ENCODE peak calls at places on chromosomes 1 and 21, in five cellular contexts. P, U, X, Y and A are unnamed samples.

GRCh38 chr1:11719313-11720032 is 16.5 kb upstream of the AGTRAP start:
- DNase-seq in P (peak), U (peak), X (peak), Y (peak), A (peak)

GRCh38 chr1:200925821-200926220 is 31.1 kb downstream of the INAVA start:
- DNase-seq in P (no peak), U (no peak), X (no peak), Y (peak), A (peak)

GRCh38 chr1:171188388-171189266 is 3.5 kb downstream of the FMO2 start:
- DNase-seq in P (peak), U (no peak), X (peak), Y (peak), A (peak)

GRCh38 chr1:63946866-63947491 is 173.2 kb downstream of the ROR1 start:
- DNase-seq in P (no peak), U (no peak), X (no peak), Y (no peak), A (peak)

GRCh38 chr1:81666586-81666985 is 134.1 kb upstream of the ADGRL2 start:
- DNase-seq in P (no peak), U (no peak), X (no peak), Y (no peak), A (peak)

GRCh38 chr1:157390646-157391045 is 161.7 kb downstream of the FCRL5 start:
- DNase-seq in P (peak), U (no peak), X (no peak), Y (peak), A (peak)

GRCh38 chr1:119971710-119972570 is 75.6 kb upstream of the ADAM30 start:
- DNase-seq in P (no peak), U (no peak), X (no peak), Y (no peak), A (no peak)

GRCh38 chr1:108862017-108862610 is 5.2 kb upstream of the AKNAD1 start:
- DNase-seq in P (no peak), U (no peak), X (peak), Y (no peak), A (no peak)

GRCh38 chr1:237181731-237182317 is 139.8 kb downstream of the RYR2 start:
- DNase-seq in P (no peak), U (no peak), X (no peak), Y (peak), A (no peak)

GRCh38 chr1:53368314-53369033 is 40.6 kb upstream of the LRP8 start:
- DNase-seq in P (no peak), U (peak), X (no peak), Y (no peak), A (no peak)

GRCh38 chr1:156122519-156123355 is 8.2 kb downstream of the LMNA start:
- DNase-seq in P (peak), U (peak), X (peak), Y (peak), A (peak)

GRCh38 chr1:36166938-36167910 is 11.3 kb downstream of the MAP7D1 start:
- DNase-seq in P (peak), U (no peak), X (no peak), Y (peak), A (no peak)

GRCh38 chr21:31268090-31268489 is 76.0 kb downstream of the TIAM1 start:
- DNase-seq in P (no peak), U (no peak), X (no peak), Y (no peak), A (no peak)

GRCh38 chr21:31606081-31606874 is 53.2 kb upstream of the SOD1 start:
- DNase-seq in P (no peak), U (no peak), X (no peak), Y (no peak), A (no peak)

GRCh38 chr1:18526436-18527275 is 45.9 kb downstream of the KLHDC7A start:
- DNase-seq in P (no peak), U (no peak), X (no peak), Y (no peak), A (no peak)

GRCh38 chr21:31650930-31651329 is 8.6 kb upstream of the SOD1 start:
- DNase-seq in P (no peak), U (no peak), X (no peak), Y (no peak), A (no peak)

GRCh38 chr1:244968431-244968830 is 104.1 kb upstream of the HNRNPU start:
- DNase-seq in P (no peak), U (peak), X (peak), Y (peak), A (no peak)

GRCh38 chr1:6180578-6181311 is 624 bp upstream of the CHD5 start:
- DNase-seq in P (no peak), U (peak), X (peak), Y (no peak), A (no peak)
- H3K4me3 ChIP-seq in P (no peak), U (no peak), X (peak), Y (no peak), A (no peak)

DNA sequence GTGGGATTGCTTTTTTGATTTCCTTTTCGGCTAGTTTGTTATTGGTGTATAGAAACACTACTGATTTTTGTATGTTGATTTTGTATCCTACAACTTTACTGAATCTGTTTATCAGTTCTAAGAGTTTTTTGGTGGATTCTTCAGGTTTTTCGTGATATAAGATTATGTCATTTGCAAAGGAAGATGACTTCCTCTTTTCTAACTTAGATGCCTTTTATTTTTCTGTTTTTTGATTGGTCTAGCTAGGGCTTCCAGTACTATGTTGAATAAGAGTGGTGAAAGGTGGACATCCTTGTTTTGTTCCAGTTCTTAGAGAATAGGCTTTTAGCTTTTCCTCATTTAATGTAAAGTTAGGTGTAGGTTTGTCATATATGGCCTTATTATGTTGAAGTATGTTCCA is 13.1 kb upstream of the NHLH2 start:
- DNase-seq in P (no peak), U (no peak), X (no peak), Y (no peak), A (no peak)
- H3K4me3 ChIP-seq in P (no peak), U (no peak), X (no peak), Y (no peak), A (no peak)

GRCh38 chr1:232142403-232143314 is 487.3 kb downstream of the SIPA1L2 start:
- DNase-seq in P (peak), U (peak), X (no peak), Y (peak), A (peak)
- H3K4me3 ChIP-seq in P (no peak), U (no peak), X (no peak), Y (no peak), A (no peak)

DNA sequence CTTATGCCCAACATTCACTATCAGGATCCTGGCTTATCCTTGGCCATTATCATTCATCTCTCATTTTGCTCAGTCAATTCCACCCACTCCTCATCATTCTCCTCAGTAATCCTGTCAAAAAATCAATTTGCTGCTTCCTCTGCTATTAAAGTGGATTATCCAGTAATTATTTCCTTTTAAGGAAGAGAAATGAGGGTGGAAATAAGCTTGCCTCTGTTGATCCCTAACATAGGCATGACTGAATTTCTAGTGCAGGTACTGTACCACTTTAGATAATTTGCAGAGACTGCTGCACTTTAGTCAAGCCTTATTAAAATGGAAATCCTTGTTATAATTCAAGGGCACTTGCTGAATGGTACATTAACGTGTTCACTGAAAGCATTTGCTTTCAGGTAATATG is 43.2 kb downstream of the RGS2 start:
- DNase-seq in P (no peak), U (no peak), X (no peak), Y (no peak), A (no peak)
- H3K4me3 ChIP-seq in P (no peak), U (no peak), X (no peak), Y (no peak), A (no peak)

GRCh38 chr1:94928293-94928939 is 1.5 kb upstream of the CNN3 start:
- DNase-seq in P (no peak), U (no peak), X (no peak), Y (no peak), A (no peak)
- H3K4me3 ChIP-seq in P (peak), U (peak), X (peak), Y (peak), A (peak)

GRCh38 chr1:111723091-111723806 is 15.9 kb downstream of the INKA2 start:
- DNase-seq in P (no peak), U (peak), X (no peak), Y (no peak), A (no peak)
- H3K4me3 ChIP-seq in P (no peak), U (no peak), X (no peak), Y (no peak), A (no peak)